ENCODE peak calls at places on chromosomes 7 and 10, in five cellular contexts. D, S, K, Y and J are unnamed samples.

GRCh38 chr7:75596727-75597614 is 104.9 kb downstream of the SPDYE5 start:
- DNase-seq in D (no peak), S (no peak), K (no peak), Y (no peak), J (peak)

GRCh38 chr10:86339226-86339865 is 27.2 kb downstream of the GRID1 start:
- DNase-seq in D (no peak), S (no peak), K (no peak), Y (no peak), J (no peak)

GRCh38 chr10:133140417-133141143 is 19.4 kb upstream of the KNDC1 start:
- DNase-seq in D (no peak), S (no peak), K (peak), Y (no peak), J (no peak)

GRCh38 chr10:99708428-99709010 is 23.4 kb downstream of the COX15 start:
- DNase-seq in D (no peak), S (no peak), K (no peak), Y (no peak), J (no peak)

GRCh38 chr7:156178857-156179256 is 366.6 kb upstream of the SHH start:
- DNase-seq in D (no peak), S (no peak), K (no peak), Y (no peak), J (no peak)

GRCh38 chr7:98286093-98286525 is 4.6 kb downstream of the BRI3 start:
- DNase-seq in D (peak), S (peak), K (no peak), Y (peak), J (no peak)

GRCh38 chr10:79082631-79083581 is 14.1 kb downstream of the ZMIZ1 start:
- DNase-seq in D (no peak), S (peak), K (no peak), Y (no peak), J (no peak)

GRCh38 chr10:97590082-97590747 is 694 bp downstream of the C10orf62 start:
- DNase-seq in D (no peak), S (no peak), K (no peak), Y (peak), J (no peak)

GRCh38 chr7:157004050-157004838 is 6.2 kb downstream of the MNX1 start:
- DNase-seq in D (no peak), S (no peak), K (no peak), Y (peak), J (no peak)

DNA sequence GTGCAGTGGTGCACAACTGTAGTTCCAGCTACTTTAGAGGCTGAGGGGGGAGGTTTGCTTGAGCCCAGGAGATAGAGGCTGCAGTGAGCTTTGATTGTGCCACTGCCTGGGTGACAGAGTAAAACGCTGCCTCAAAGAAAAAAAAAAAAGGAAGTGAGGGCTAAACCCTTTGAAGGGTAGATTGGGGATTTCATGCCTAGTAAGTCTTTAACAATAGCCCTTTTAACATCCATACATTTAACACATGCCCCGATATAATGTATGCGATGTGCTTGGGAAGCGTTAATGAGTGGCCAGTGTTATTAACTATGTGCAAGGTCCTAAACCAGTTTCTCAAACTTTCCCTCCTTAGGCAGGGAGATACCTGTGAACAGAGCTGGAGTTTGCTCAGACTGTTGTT is 229.2 kb upstream of the HPS1 start:
- DNase-seq in D (no peak), S (no peak), K (no peak), Y (no peak), J (peak)
- H3K4me3 ChIP-seq in D (no peak), S (no peak), K (no peak), Y (no peak), J (no peak)

DNA sequence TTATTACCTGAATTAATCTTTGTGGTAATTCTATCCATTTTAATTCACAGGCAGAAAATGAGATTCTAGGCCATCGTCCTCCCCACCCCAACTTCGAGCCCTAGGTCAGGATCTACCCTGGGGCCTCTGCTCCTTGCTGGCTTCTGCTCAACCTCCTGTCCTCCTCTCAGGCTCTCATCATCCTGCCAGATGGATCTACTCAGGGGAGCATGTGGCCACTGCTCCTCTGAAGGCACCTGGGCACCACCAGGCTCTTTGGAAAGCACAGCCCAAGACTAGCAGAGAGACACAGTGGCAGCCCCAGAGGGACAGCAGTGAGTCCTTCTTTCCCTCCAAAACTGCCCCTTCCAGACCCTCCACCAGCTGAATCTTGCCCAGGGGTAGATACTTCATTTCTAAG is 248.2 kb downstream of the TCERG1L start:
- DNase-seq in D (no peak), S (no peak), K (no peak), Y (no peak), J (no peak)
- TF ChIP-seq GABPA in D (no peak), S (no peak), K (no peak), Y (no peak), J (no peak)

DNA sequence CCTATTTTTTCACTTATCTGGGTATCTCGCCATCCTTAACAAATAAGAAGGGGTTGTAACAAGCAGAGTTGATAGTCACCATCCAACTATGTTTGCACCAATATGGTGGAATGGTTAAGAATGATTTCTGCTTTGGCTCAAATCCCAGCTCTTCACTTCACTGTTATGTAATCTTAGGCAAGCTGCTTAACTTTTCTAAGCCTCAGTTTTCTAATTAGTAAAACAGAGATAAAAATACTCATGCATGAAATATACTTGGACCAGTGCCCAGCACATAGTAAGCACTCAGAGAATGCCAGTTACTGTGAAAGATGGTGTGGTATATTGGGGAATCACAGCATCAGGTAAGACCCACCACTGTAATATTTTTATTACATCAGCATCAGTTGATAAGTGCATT is 33.6 kb downstream of the ABCB1 start:
- DNase-seq in D (no peak), S (no peak), K (no peak), Y (no peak), J (no peak)
- H2AFZ ChIP-seq in D (no peak), S (no peak), K (no peak), Y (no peak), J (no peak)

GRCh38 chr10:74165530-74165901 is 14.5 kb downstream of the ADK start:
- DNase-seq in D (no peak), S (peak), K (no peak), Y (no peak), J (no peak)

GRCh38 chr10:74167443-74167842 is 16.4 kb downstream of the ADK start:
- DNase-seq in D (no peak), S (no peak), K (no peak), Y (no peak), J (no peak)

GRCh38 chr10:74163313-74164068 is 12.5 kb downstream of the ADK start:
- DNase-seq in D (no peak), S (no peak), K (no peak), Y (no peak), J (no peak)

GRCh38 chr10:74164641-74165529 is 13.9 kb downstream of the ADK start:
- DNase-seq in D (no peak), S (no peak), K (no peak), Y (no peak), J (no peak)
- H3K4me3 ChIP-seq in D (no peak), S (no peak), K (no peak), Y (no peak), J (peak)

GRCh38 chr7:107955394-107955793 is 47.6 kb downstream of the LAMB1 start:
- DNase-seq in D (no peak), S (no peak), K (no peak), Y (no peak), J (no peak)

GRCh38 chr7:107953265-107953923 is 49.6 kb downstream of the LAMB1 start:
- DNase-seq in D (no peak), S (no peak), K (no peak), Y (peak), J (no peak)

GRCh38 chr7:107951896-107952295 is 51.1 kb downstream of the LAMB1 start:
- DNase-seq in D (no peak), S (no peak), K (no peak), Y (no peak), J (no peak)

GRCh38 chr7:107951172-107951787 is 51.7 kb downstream of the LAMB1 start:
- DNase-seq in D (no peak), S (no peak), K (no peak), Y (no peak), J (no peak)

DNA sequence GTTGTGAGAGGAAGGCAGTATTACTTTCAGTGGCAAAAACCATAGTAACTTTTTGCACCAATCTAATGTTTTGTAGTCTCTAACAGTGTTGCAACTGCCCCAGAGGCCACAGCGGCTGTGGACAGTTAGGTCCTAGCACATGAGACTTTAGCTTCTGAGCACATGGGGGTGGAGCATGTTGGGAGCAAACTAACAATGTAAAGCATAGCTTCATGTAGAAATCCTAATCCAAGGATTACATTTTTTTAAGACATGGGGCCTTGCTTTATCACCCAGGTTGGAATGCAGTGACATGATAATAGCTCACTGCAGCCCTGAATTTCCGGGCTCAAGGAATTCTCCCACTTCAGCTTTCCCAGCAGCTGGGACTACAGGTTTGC is 49.0 kb downstream of the LAMB1 start:
- DNase-seq in D (peak), S (no peak), K (no peak), Y (no peak), J (no peak)
- TF ChIP-seq GABPA in D (no peak), S (no peak), K (no peak), Y (no peak), J (no peak)

GRCh38 chr7:50954716-50955115 is 172.0 kb upstream of the GRB10 start:
- DNase-seq in D (no peak), S (no peak), K (no peak), Y (no peak), J (no peak)

GRCh38 chr7:50952544-50952943 is 169.8 kb upstream of the GRB10 start:
- DNase-seq in D (no peak), S (no peak), K (no peak), Y (no peak), J (no peak)

GRCh38 chr7:50954245-50954644 is 171.5 kb upstream of the GRB10 start:
- DNase-seq in D (no peak), S (no peak), K (no peak), Y (no peak), J (no peak)

GRCh38 chr7:50953303-50953702 is 170.6 kb upstream of the GRB10 start:
- DNase-seq in D (no peak), S (no peak), K (no peak), Y (no peak), J (no peak)

GRCh38 chr7:50953820-50954219 is 171.1 kb upstream of the GRB10 start:
- DNase-seq in D (peak), S (no peak), K (no peak), Y (no peak), J (no peak)
- H2AFZ ChIP-seq in D (no peak), S (no peak), K (no peak), Y (no peak), J (no peak)

GRCh38 chr10:59360605-59361515 is 1.5 kb downstream of the FAM13C start:
- DNase-seq in D (no peak), S (no peak), K (no peak), Y (no peak), J (no peak)
- H3K4me3 ChIP-seq in D (no peak), S (no peak), K (no peak), Y (peak), J (no peak)